ENCODE peak calls at places on chromosomes 2 and 18, in seven cellular contexts. H is lung; T is AML-193; C is right cardiac atrium; W is activated T-helper 1 cell treated with anti-CD3 and anti-CD28 coated beads, Interleukin-12 subunit alpha, Interleukin-12 subunit beta, Interleukin-2, Interleukin-4 antibody, amounts not matched to agents 30 ng/mL and 10 ng/mL and 1 ng/mL, durations not matched to agents 14 hours and 24 hours and 36 hours; Y is NCI-H1436; K is left cardiac atrium. R is an unnamed sample.

GRCh38 chr2:96408631-96409542 is 73.3 kb downstream of the NCAPH start:
- DNase-seq in H (no peak), T (no peak), C (peak), W (no peak), Y (no peak), K (peak), R (no peak)

GRCh38 chr2:232139171-232139594 is 177.7 kb downstream of the DIS3L2 start:
- DNase-seq in H (no peak), T (no peak), C (no peak), W (no peak), Y (no peak), K (no peak), R (no peak)

GRCh38 chr2:151237422-151238012 is 24.1 kb downstream of the RBM43 start:
- DNase-seq in H (no peak), T (no peak), C (no peak), W (no peak), Y (no peak), K (no peak), R (no peak)

GRCh38 chr18:21777814-21778213 is 37.2 kb downstream of the MIB1 start:
- DNase-seq in H (no peak), T (no peak), C (no peak), W (no peak), Y (no peak), K (no peak), R (no peak)

GRCh38 chr2:95220449-95220848 is 13.1 kb downstream of the ZNF892 start:
- DNase-seq in H (no peak), T (no peak), C (no peak), W (no peak), Y (no peak), K (no peak), R (no peak)

GRCh38 chr18:53796042-53796729 is 428.3 kb downstream of the MBD2 start:
- DNase-seq in H (peak), T (peak), C (no peak), W (no peak), Y (no peak), K (no peak), R (no peak)

GRCh38 chr18:47075098-47075883 is 39.9 kb upstream of the ELOA2 start:
- DNase-seq in H (no peak), T (no peak), C (no peak), W (no peak), Y (no peak), K (no peak), R (no peak)

GRCh38 chr2:68742638-68743037 is 8.0 kb downstream of the ARHGAP25 start:
- DNase-seq in H (no peak), T (peak), C (no peak), W (no peak), Y (no peak), K (no peak), R (no peak)